ENCODE peak calls at places on chromosomes 6 and 20, in four cellular contexts. X is HepG2, Y is NB4, T is brain microvascular endothelial cell. M is an unnamed sample.

GRCh38 chr6:45650527-45651135 is 272.9 kb upstream of the SUPT3H start:
- DNase-seq in Y (no peak), T (peak), X (no peak), M (peak)

GRCh38 chr20:16555754-16556153 is 17.5 kb downstream of the KIF16B start:
- DNase-seq in Y (no peak), X (no peak), T (no peak), M (peak)

GRCh38 chr20:50328161-50328979 is 137.7 kb downstream of the CEBPB start:
- DNase-seq in Y (no peak), X (no peak), T (no peak), M (no peak)

GRCh38 chr20:58017237-58017969 is 211.1 kb downstream of the ANKRD60 start:
- DNase-seq in T (peak), Y (peak), X (peak), M (no peak)

GRCh38 chr6:73943930-73944652 is 248.1 kb downstream of the CD109 start:
- DNase-seq in T (no peak), Y (no peak), X (no peak), M (no peak)

GRCh38 chr6:128740951-128741350 is 142.0 kb upstream of the LAMA2 start:
- DNase-seq in T (no peak), Y (no peak), X (no peak), M (no peak)

GRCh38 chr6:20705741-20706140 is 171.5 kb downstream of the CDKAL1 start:
- DNase-seq in Y (no peak), X (peak), T (no peak), M (no peak)

GRCh38 chr6:108873971-108874370 is 25.7 kb downstream of the ARMC2 start:
- DNase-seq in X (no peak), Y (no peak), T (no peak), M (no peak)

GRCh38 chr20:39553120-39553519 is 591.0 kb downstream of the DHX35 start:
- DNase-seq in T (no peak), Y (no peak), X (no peak), M (no peak)
- TF ChIP-seq CTCF in T (no peak), Y (no peak), X (no peak), M (no peak)

GRCh38 chr6:1551236-1551635 is 58.5 kb upstream of the FOXC1 start:
- DNase-seq in T (no peak), Y (peak), X (no peak), M (no peak)

GRCh38 chr6:1554241-1554880 is 55.4 kb upstream of the FOXC1 start:
- DNase-seq in X (no peak), T (no peak), Y (peak), M (no peak)

GRCh38 chr6:1554881-1555569 is 54.7 kb upstream of the FOXC1 start:
- DNase-seq in T (peak), X (no peak), Y (peak), M (peak)

GRCh38 chr6:1552296-1552761 is 57.4 kb upstream of the FOXC1 start:
- DNase-seq in T (peak), X (peak), Y (peak), M (peak)

DNA sequence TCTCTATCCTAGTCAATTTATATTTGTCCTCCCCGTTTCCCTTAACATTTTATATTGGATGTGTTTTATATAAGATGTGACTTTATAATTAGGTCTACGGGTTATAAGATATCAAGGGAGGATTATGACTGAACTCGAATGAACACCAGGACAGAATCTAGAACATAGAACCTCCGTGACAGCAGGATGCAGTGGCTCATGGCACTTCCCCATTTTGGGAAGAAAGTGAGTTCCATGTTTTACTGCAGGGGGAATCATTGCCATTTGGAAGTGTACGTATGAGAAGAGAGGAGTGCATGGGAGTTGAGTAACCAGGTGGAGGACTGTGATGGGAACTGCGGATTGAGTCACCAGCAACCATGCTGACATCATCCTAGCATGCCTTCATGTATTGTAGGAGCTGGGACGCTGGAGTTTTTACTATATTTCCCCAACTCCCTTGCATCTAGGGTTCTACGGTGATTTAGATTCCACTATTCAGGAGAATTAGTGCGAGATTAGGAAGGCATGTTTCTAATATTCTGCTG is 56.1 kb upstream of the FOXC1 start:
- DNase-seq in T (no peak), X (no peak), Y (peak), M (peak)
- H3K4me3 ChIP-seq in T (no peak), X (no peak), Y (peak), M (no peak)

DNA sequence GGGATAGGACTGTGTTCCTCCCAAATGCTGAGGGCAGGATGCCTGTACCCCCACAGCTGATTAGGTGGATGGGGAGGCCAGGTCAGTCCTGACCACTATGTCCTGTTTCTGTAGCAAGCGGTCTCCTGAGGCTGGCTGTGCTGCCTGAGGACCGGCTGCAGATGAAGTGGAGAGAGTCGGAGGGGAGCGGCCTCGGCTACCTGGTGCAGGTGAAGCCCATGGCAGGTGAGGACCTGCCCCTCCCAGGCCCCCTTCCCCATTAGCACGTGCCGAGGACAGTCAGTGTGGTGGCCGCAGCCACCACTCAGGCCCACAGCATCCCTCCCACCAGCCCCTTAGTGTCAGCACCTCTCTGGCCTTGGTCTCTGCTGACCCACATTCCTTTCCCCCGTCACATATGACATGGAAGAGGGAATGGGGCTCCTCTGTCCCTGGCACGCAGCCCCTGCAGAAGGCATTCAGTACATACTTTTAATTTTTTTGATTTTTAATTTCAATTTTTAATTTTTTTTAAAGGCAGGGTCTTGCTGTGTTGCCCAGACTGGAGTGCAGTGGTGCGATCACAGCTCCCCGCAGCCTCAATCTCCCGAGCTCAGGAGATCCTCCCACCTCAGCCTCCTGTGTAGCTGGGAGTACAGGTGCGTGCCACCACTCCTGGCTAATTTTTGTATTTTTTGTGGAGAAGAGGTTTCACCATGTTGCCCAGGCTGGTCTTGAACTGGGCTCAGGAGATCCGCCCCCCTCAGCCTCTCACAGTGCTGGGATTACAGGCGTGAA is 5.0 kb downstream of the COL20A1 start:
- DNase-seq in Y (no peak), T (no peak), X (no peak), M (no peak)
- TF ChIP-seq CTCF in Y (no peak), T (no peak), X (no peak), M (no peak)

GRCh38 chr6:5851261-5851757 is 155.4 kb downstream of the NRN1 start:
- DNase-seq in Y (no peak), X (no peak), T (peak), M (peak)
- H3K4me3 ChIP-seq in Y (no peak), X (no peak), T (peak), M (peak)

DNA sequence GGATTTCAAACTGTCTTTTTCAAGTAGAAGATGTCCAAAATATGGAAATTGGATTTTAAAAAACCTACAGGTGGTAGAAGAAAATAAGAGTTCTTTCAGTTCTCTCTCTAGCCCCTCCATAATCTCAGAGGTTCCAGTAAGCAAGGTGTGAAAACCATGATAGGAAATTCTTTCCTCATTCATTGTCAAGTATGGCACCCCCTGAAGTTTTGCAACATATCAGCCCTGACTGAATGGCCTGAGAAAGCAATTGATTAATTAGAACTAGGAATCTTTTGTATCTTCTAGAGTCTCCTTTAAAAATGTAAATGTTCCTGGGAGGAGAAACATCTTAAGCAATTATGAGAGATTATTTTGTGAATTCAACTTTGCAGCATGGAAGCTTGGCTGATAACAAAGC is 198.7 kb upstream of the STXBP5 start:
- DNase-seq in T (no peak), X (no peak), Y (peak), M (no peak)
- TF ChIP-seq CTCF in T (peak), X (no peak), Y (peak), M (peak)

GRCh38 chr6:9143140-9143539 is 707.8 kb upstream of the SLC35B3 start:
- DNase-seq in Y (no peak), T (no peak), X (no peak), M (no peak)

GRCh38 chr6:9139762-9140161 is 704.4 kb upstream of the SLC35B3 start:
- DNase-seq in Y (no peak), T (no peak), X (no peak), M (peak)

GRCh38 chr6:9140181-9140580 is 704.8 kb upstream of the SLC35B3 start:
- DNase-seq in Y (no peak), T (no peak), X (no peak), M (no peak)

GRCh38 chr6:9138856-9139426 is 703.6 kb upstream of the SLC35B3 start:
- DNase-seq in X (no peak), T (no peak), Y (no peak), M (peak)

GRCh38 chr6:9140861-9141534 is 705.7 kb upstream of the SLC35B3 start:
- DNase-seq in T (no peak), X (no peak), Y (no peak), M (peak)
- H3K4me3 ChIP-seq in T (no peak), X (no peak), Y (no peak), M (no peak)

DNA sequence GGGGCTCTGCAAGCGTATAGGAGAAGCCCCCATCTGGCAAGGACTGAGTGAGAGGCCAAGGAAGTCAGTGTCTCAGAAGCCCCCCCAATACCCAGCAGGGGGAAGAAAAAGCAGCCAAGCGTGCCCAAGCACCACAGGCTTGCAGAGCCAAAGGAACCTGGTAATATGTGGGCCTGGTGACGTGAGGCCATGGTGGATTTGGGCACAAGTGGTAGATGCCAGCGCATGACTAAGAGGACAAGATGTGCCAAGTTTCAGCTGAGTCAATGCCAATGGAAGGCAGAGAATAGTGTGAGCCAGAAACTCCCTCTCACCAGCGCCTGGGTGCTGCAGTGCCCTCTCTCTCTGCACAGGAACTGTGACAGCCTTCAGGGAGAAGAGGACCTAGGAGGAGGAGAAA is 110.0 kb downstream of the QRSL1 start:
- DNase-seq in T (no peak), Y (no peak), X (no peak), M (no peak)
- TF ChIP-seq CTCF in T (no peak), Y (no peak), X (no peak), M (no peak)

GRCh38 chr6:21937466-21937865 is 343.9 kb downstream of the SOX4 start:
- DNase-seq in Y (no peak), T (no peak), X (no peak), M (no peak)

GRCh38 chr6:21935142-21935541 is 341.6 kb downstream of the SOX4 start:
- DNase-seq in T (no peak), X (no peak), Y (no peak), M (no peak)

GRCh38 chr6:21935561-21936028 is 342.0 kb downstream of the SOX4 start:
- DNase-seq in T (peak), Y (peak), X (peak), M (peak)

GRCh38 chr6:21931641-21932335 is 338.2 kb downstream of the SOX4 start:
- DNase-seq in X (no peak), Y (no peak), T (peak), M (peak)

GRCh38 chr6:21933351-21933750 is 339.8 kb downstream of the SOX4 start:
- DNase-seq in X (no peak), Y (no peak), T (no peak), M (no peak)
- H3K4me3 ChIP-seq in X (no peak), Y (no peak), T (no peak), M (no peak)

GRCh38 chr20:14264869-14265268 is 72.5 kb downstream of the FLRT3 start:
- DNase-seq in T (peak), Y (peak), X (peak), M (peak)
- TF ChIP-seq CTCF in T (peak), Y (peak), X (peak), M (peak)

GRCh38 chr6:157032923-157033322 is 255.7 kb downstream of the ARID1B start:
- DNase-seq in X (no peak), Y (no peak), T (no peak), M (no peak)
- H3K4me3 ChIP-seq in X (no peak), Y (no peak), T (peak), M (peak)

M was measured in fibroblast of mammary gland.